ENCODE peak calls at places on chromosomes 7 and 10, in five cellular contexts. One of them, this sample, is unnamed.

GRCh38 chr7:101998904-101999236 is 181.4 kb downstream of the CUX1 start:
- DNase-seq in transverse colon: no peak
- DNase-seq in prostate gland: no peak
- DNase-seq in cardiac muscle cell: no peak
- DNase-seq in GM23248: no peak
- DNase-seq in this sample: no peak

GRCh38 chr7:112782498-112782897 is 7.7 kb downstream of the TMEM168 start:
- DNase-seq in transverse colon: no peak
- DNase-seq in prostate gland: no peak
- DNase-seq in cardiac muscle cell: no peak
- DNase-seq in GM23248: no peak
- DNase-seq in this sample: no peak

GRCh38 chr10:121595321-121595805 is 2.9 kb downstream of the FGFR2 start:
- DNase-seq in transverse colon: no peak
- DNase-seq in prostate gland: no peak
- DNase-seq in cardiac muscle cell: peak; percentile 22
- DNase-seq in GM23248: peak; percentile 26
- DNase-seq in this sample: no peak

GRCh38 chr10:61284222-61284890 is 168.8 kb downstream of the TMEM26 start:
- DNase-seq in transverse colon: no peak
- DNase-seq in prostate gland: peak; percentile 45
- DNase-seq in cardiac muscle cell: peak; percentile 73
- DNase-seq in GM23248: peak; percentile 82
- DNase-seq in this sample: peak; percentile 21

GRCh38 chr7:1725199-1725701 is 55.2 kb downstream of the ELFN1 start:
- DNase-seq in transverse colon: peak; percentile 18
- DNase-seq in prostate gland: no peak
- DNase-seq in cardiac muscle cell: peak; percentile 21
- DNase-seq in GM23248: peak; percentile 61
- DNase-seq in this sample: no peak

GRCh38 chr7:33671521-33672262 is 233.6 kb upstream of the BMPER start:
- DNase-seq in transverse colon: no peak
- DNase-seq in prostate gland: no peak
- DNase-seq in cardiac muscle cell: no peak
- DNase-seq in GM23248: no peak
- DNase-seq in this sample: no peak

GRCh38 chr7:15625456-15625855 is 61.0 kb downstream of the MEOX2 start:
- DNase-seq in transverse colon: no peak
- DNase-seq in prostate gland: no peak
- DNase-seq in cardiac muscle cell: no peak
- DNase-seq in GM23248: no peak
- DNase-seq in this sample: no peak

GRCh38 chr10:71134732-71135211 is 77.6 kb upstream of the UNC5B start:
- DNase-seq in transverse colon: no peak
- DNase-seq in prostate gland: no peak
- DNase-seq in cardiac muscle cell: no peak
- DNase-seq in GM23248: no peak
- DNase-seq in this sample: no peak

GRCh38 chr7:155943251-155943899 is 131.1 kb upstream of the SHH start:
- DNase-seq in transverse colon: no peak
- DNase-seq in prostate gland: no peak
- DNase-seq in cardiac muscle cell: no peak
- DNase-seq in GM23248: no peak
- DNase-seq in this sample: no peak

GRCh38 chr10:24726626-24727025 is 2.9 kb upstream of the ARHGAP21 start:
- DNase-seq in transverse colon: no peak
- DNase-seq in prostate gland: no peak
- DNase-seq in cardiac muscle cell: no peak
- DNase-seq in GM23248: no peak
- DNase-seq in this sample: no peak

GRCh38 chr10:81817611-81818160 is 57.3 kb upstream of the NRG3 start:
- DNase-seq in transverse colon: no peak
- DNase-seq in prostate gland: no peak
- DNase-seq in cardiac muscle cell: no peak
- DNase-seq in GM23248: no peak
- DNase-seq in this sample: no peak

GRCh38 chr10:13977861-13978843 is 352.6 kb downstream of the FRMD4A start:
- DNase-seq in transverse colon: no peak
- DNase-seq in prostate gland: no peak
- DNase-seq in cardiac muscle cell: peak; percentile 90
- DNase-seq in GM23248: peak; percentile 97
- DNase-seq in this sample: no peak

GRCh38 chr10:127935115-127935561 is 28.2 kb downstream of the PTPRE start:
- DNase-seq in transverse colon: no peak
- DNase-seq in prostate gland: no peak
- DNase-seq in cardiac muscle cell: no peak
- DNase-seq in GM23248: no peak
- DNase-seq in this sample: no peak

GRCh38 chr10:3229815-3230214 is 57.2 kb upstream of the PITRM1 start:
- DNase-seq in transverse colon: no peak
- DNase-seq in prostate gland: no peak
- DNase-seq in cardiac muscle cell: no peak
- DNase-seq in GM23248: peak; percentile 60
- DNase-seq in this sample: no peak

GRCh38 chr7:12573885-12574284 is 3.4 kb downstream of the SCIN start:
- DNase-seq in transverse colon: no peak
- DNase-seq in prostate gland: no peak
- DNase-seq in cardiac muscle cell: no peak
- DNase-seq in GM23248: no peak
- DNase-seq in this sample: no peak

GRCh38 chr7:30817060-30817770 is 46.0 kb downstream of the MINDY4 start:
- DNase-seq in transverse colon: no peak
- DNase-seq in prostate gland: no peak
- DNase-seq in cardiac muscle cell: no peak
- DNase-seq in GM23248: peak; percentile 81
- DNase-seq in this sample: no peak

GRCh38 chr10:3926675-3927525 is 141.9 kb upstream of the KLF6 start:
- DNase-seq in transverse colon: no peak
- DNase-seq in prostate gland: no peak
- DNase-seq in cardiac muscle cell: peak; percentile 90
- DNase-seq in GM23248: no peak
- DNase-seq in this sample: no peak

GRCh38 chr7:113774182-113774807 is 144.5 kb downstream of the PPP1R3A start:
- DNase-seq in transverse colon: no peak
- DNase-seq in prostate gland: no peak
- DNase-seq in cardiac muscle cell: peak; percentile 61
- DNase-seq in GM23248: peak; percentile 70
- DNase-seq in this sample: no peak

GRCh38 chr10:97810476-97810875 is 38.7 kb upstream of the SFRP5 start:
- DNase-seq in transverse colon: no peak
- DNase-seq in prostate gland: no peak
- DNase-seq in cardiac muscle cell: no peak
- DNase-seq in GM23248: peak; percentile 37
- DNase-seq in this sample: no peak

GRCh38 chr7:74462707-74463100 is 9.0 kb downstream of the GTF2IRD1 start:
- DNase-seq in transverse colon: no peak
- DNase-seq in prostate gland: no peak
- DNase-seq in cardiac muscle cell: no peak
- DNase-seq in GM23248: no peak
- DNase-seq in this sample: no peak

DNA sequence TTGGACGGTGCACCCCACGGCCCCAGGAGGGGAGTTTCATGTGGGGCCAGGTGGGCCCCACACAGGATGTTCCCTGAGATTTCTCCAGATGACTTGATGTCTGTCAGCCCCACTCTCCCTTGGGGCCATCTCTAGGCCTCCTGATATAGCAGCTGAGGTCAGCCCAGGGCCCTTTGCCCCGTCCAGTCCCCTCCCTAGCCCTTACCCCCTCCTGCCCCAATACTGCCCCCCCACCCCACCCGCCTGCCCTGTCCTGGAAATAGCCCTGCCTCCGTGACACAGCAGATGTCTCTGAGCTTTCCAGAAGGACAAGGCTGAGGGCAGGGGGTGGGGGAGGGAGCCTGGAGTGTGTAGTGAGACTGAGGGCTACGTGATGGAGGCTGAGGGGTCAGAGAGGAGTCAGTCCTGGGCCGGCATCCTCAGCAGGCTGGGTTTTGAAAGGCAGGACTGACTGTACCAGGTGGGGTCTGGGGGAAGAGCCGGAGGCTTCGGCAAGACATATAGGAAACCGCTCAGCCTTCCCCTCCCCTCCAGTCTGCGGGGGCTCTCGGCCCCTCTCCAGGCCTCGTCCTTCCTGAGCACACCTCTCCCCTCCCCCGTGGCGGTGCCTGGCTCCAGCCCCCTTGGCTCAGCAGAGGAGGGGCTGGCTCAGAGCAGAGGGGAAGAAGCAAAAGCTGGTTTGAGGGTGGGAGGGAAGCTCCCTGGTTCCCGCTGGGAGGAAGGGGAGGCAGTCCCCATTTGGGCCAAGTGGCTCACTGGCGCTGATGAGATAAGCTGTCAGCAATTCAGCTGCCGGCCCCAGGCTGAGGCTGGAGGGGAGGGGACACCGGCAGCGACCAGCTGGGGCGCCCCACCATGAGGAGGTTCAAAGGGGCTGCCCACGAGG is 2.0 kb downstream of the FLNC start:
- DNase-seq in transverse colon: no peak
- DNase-seq in prostate gland: no peak
- DNase-seq in cardiac muscle cell: peak; percentile 63
- DNase-seq in GM23248: peak; percentile 63
- DNase-seq in this sample: no peak
- H3K27ac ChIP-seq in transverse colon: peak overlapping the region; percentile 84
- H3K27ac ChIP-seq in prostate gland: peak overlapping the region; percentile 74
- H3K27ac ChIP-seq in cardiac muscle cell: peak overlapping the region; percentile 99
- H3K27ac ChIP-seq in GM23248: peak overlapping the region; percentile 90
- H3K27ac ChIP-seq in this sample: no peak overlapping the region

DNA sequence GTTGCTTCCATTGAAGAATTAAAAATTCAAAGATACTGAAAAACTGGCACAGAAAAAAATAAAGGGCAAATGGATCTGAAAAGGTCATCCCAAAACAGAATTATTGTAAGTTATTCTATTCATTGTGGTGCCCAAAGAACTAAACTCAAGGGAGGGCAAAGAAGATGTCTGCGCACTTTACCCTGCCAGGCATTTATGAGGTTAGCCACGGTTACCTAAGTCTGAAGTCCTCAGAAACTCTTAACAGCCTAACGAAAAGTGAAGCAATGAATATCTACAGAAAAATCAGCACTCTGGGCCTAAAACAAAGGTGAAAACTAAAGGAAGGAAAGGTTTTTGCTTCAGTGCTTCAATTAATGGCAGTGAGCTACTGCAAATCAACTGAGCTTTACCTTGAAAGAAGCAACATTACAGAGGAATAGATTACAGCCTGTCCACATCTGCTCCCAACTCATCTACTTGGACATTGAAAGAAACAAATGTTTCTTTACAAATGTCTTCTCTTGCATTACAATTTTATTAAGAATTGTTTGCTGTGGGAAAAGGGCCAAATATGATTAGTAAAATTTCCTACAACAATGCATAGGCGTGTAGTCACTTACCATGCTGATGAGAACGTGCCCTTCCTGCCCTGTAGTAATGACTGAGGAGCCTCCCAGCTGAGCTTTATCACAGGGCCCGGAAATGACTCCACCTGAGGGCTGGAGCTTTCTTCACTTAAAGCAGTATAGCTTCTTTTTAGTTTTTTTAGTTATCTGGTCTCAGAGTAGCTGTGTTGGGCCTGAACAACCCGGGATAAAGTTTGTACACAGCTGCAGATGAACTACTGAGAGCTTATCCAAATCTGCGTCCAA is at the start of gene TUBAL3:
- DNase-seq in transverse colon: peak; percentile 63
- DNase-seq in prostate gland: no peak
- DNase-seq in cardiac muscle cell: no peak
- DNase-seq in GM23248: no peak
- DNase-seq in this sample: no peak
- H3K36me3 ChIP-seq in transverse colon: no peaks in the 10 kb centered on the region
- H3K36me3 ChIP-seq in prostate gland: no peaks in the 10 kb centered on the region
- H3K36me3 ChIP-seq in cardiac muscle cell: no peaks in the 10 kb centered on the region
- H3K36me3 ChIP-seq in GM23248: no peaks in the 10 kb centered on the region
- H3K36me3 ChIP-seq in this sample: no peaks in the 10 kb centered on the region

GRCh38 chr10:125102821-125103220 is 57.5 kb downstream of the CTBP2 start:
- DNase-seq in transverse colon: peak; percentile 47
- DNase-seq in prostate gland: no peak
- DNase-seq in cardiac muscle cell: no peak
- DNase-seq in GM23248: no peak
- DNase-seq in this sample: no peak
- H3K4me1 ChIP-seq in transverse colon: peaks cover 18% of the 10 kb centered on the region
- H3K4me1 ChIP-seq in prostate gland: no peaks in the 10 kb centered on the region
- H3K4me1 ChIP-seq in cardiac muscle cell: peaks cover 3% of the 10 kb centered on the region
- H3K4me1 ChIP-seq in GM23248: peaks cover 6% of the 10 kb centered on the region
- H3K4me1 ChIP-seq in this sample: no peaks in the 10 kb centered on the region

GRCh38 chr7:131976411-131976810 is 420.0 kb upstream of the PODXL start:
- DNase-seq in transverse colon: no peak
- DNase-seq in prostate gland: no peak
- DNase-seq in cardiac muscle cell: no peak
- DNase-seq in GM23248: no peak
- DNase-seq in this sample: no peak

GRCh38 chr7:131970602-131971001 is 414.2 kb upstream of the PODXL start:
- DNase-seq in transverse colon: no peak
- DNase-seq in prostate gland: no peak
- DNase-seq in cardiac muscle cell: no peak
- DNase-seq in GM23248: no peak
- DNase-seq in this sample: no peak

GRCh38 chr7:131969560-131969959 is 413.1 kb upstream of the PODXL start:
- DNase-seq in transverse colon: no peak
- DNase-seq in prostate gland: no peak
- DNase-seq in cardiac muscle cell: no peak
- DNase-seq in GM23248: no peak
- DNase-seq in this sample: no peak

GRCh38 chr7:131972251-131972650 is 415.8 kb upstream of the PODXL start:
- DNase-seq in transverse colon: no peak
- DNase-seq in prostate gland: no peak
- DNase-seq in cardiac muscle cell: no peak
- DNase-seq in GM23248: no peak
- DNase-seq in this sample: no peak
- H3K27ac ChIP-seq in transverse colon: no peak overlapping the region
- H3K27ac ChIP-seq in prostate gland: no peak overlapping the region
- H3K27ac ChIP-seq in cardiac muscle cell: no peak overlapping the region
- H3K27ac ChIP-seq in GM23248: no peak overlapping the region
- H3K27ac ChIP-seq in this sample: no peak overlapping the region

DNA sequence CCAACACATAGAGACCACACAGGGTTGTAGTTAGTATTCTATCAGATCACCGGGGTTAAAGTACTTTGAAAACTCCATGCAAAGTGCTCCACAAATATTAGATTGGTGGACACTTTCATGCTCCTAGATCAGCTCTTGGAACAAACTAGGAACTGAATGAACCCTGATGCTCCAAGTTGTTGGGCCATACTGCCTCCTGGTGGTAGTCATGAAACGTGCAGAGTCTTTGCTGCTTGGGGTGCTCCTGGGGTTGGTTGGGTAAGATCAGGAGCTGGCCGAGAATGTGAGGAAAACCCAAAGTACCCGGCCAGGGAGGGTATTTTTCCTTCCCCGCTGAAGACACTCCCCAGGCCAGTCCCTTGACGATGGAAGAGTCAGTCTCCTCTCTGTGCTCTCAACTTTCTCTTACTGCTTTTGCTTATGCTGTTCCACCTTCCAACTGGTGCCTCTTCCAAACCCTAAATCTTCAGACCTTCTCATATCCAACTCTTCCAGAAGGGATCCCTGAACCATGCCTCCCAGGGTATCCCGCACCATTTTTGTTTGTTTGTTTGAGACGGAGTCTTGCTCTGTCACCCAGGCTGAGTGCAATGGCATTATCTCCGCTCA is 920 bp upstream of the RPEL1 start:
- DNase-seq in transverse colon: peak; percentile 83
- DNase-seq in prostate gland: peak; percentile 76
- DNase-seq in cardiac muscle cell: peak; percentile 90
- DNase-seq in GM23248: peak; percentile 82
- DNase-seq in this sample: peak; percentile 67
- H3K36me3 ChIP-seq in transverse colon: no peaks in the 10 kb centered on the region
- H3K36me3 ChIP-seq in prostate gland: no peaks in the 10 kb centered on the region
- H3K36me3 ChIP-seq in cardiac muscle cell: no peaks in the 10 kb centered on the region
- H3K36me3 ChIP-seq in GM23248: no peaks in the 10 kb centered on the region
- H3K36me3 ChIP-seq in this sample: no peaks in the 10 kb centered on the region